ENCODE peak calls at places on chromosome 5, in six cellular contexts. M, U, N, J, W and B are unnamed samples.

GRCh38 chr5:59711316-59711715 is 182.2 kb downstream of the PDE4D start:
- DNase-seq in M (no peak), W (no peak), J (no peak), N (no peak), U (no peak), B (no peak)

GRCh38 chr5:20601678-20602100 is 613.7 kb upstream of the CDH18 start:
- DNase-seq in N (peak; percentile 57), M (no peak), J (peak; percentile 93), U (peak; percentile 35), W (no peak), B (peak; percentile 57)

GRCh38 chr5:140240987-140241706 is 61.8 kb downstream of the PFDN1 start:
- DNase-seq in W (peak; percentile 88), M (peak; percentile 94), J (peak; percentile 42), U (peak; percentile 69), N (peak; percentile 93), B (peak; percentile 97)

GRCh38 chr5:90747693-90748092 is 189.1 kb downstream of the ADGRV1 start:
- DNase-seq in J (no peak), N (no peak), W (no peak), M (no peak), U (peak; percentile 49), B (no peak)

GRCh38 chr5:115452791-115453190 is 91.8 kb downstream of the FEM1C start:
- DNase-seq in W (no peak), J (no peak), N (peak; percentile 92), U (no peak), M (no peak), B (peak; percentile 7)

GRCh38 chr5:95519681-95520080 is 35.1 kb downstream of the SKIC3 start:
- DNase-seq in N (no peak), M (no peak), U (no peak), J (no peak), W (no peak), B (no peak)

GRCh38 chr5:38445374-38446028 is 110.9 kb downstream of the LIFR start:
- DNase-seq in J (no peak), W (no peak), U (no peak), N (peak; percentile 62), M (peak; percentile 86), B (no peak)

GRCh38 chr5:132375957-132376356 is 6.4 kb downstream of the SLC22A5 start:
- DNase-seq in W (no peak), J (no peak), M (no peak), N (no peak), U (no peak), B (no peak)

GRCh38 chr5:139690385-139691274 is 42.5 kb downstream of the CXXC5 start:
- DNase-seq in U (no peak), J (peak; percentile 93), N (peak; percentile 56), W (peak; percentile 51), M (peak; percentile 83), B (no peak)

GRCh38 chr5:158877124-158877581 is 222.6 kb downstream of the EBF1 start:
- DNase-seq in N (peak; percentile 52), W (no peak), J (no peak), U (no peak), M (no peak), B (no peak)

GRCh38 chr5:28281381-28281780 is 1243.0 kb upstream of the CDH9 start:
- DNase-seq in U (no peak), M (no peak), J (no peak), W (no peak), N (no peak), B (no peak)

GRCh38 chr5:68450245-68450852 is 234.8 kb downstream of the PIK3R1 start:
- DNase-seq in J (no peak), W (no peak), N (peak; percentile 18), M (no peak), U (no peak), B (peak; percentile 70)

GRCh38 chr5:135264451-135265445 is 134.3 kb downstream of the MACROH2A1 start:
- DNase-seq in N (no peak), U (no peak), W (no peak), M (no peak), J (peak; percentile 85), B (no peak)

DNA sequence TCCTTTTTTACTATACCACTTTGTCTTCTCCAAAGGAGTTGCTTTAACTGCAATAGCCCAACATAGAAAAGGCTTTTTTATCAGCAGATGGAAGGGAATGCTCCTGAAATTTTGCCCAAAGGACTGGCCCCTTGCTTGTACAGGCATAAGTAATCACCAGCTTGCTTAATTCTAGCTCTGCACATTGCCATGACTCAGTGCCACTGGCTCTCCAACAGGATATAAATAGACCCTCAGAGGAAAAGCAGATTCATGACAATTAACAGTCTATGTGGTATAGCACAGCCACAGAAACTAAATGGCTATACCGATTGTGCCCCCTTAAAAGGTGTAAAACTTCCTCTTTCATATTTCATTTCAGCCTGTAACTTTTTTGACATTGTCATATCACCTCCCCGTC is 227.0 kb downstream of the ZNF608 start:
- DNase-seq in W (peak; percentile 88), M (peak; percentile 70), N (peak; percentile 67), U (no peak), J (no peak), B (peak; percentile 73)
- H3K4me3 ChIP-seq in W (no peak overlapping the region), M (no peak overlapping the region), N (no peak overlapping the region), U (no peak overlapping the region), J (no peak overlapping the region), B (no peak overlapping the region)

GRCh38 chr5:173743641-173744343 is 127.3 kb upstream of the BOD1 start:
- DNase-seq in M (no peak), W (no peak), U (no peak), N (no peak), J (peak; percentile 72), B (no peak)
- H3K4me3 ChIP-seq in M (no peak overlapping the region), W (no peak overlapping the region), U (no peak overlapping the region), N (no peak overlapping the region), J (no peak overlapping the region), B (no peak overlapping the region)

DNA sequence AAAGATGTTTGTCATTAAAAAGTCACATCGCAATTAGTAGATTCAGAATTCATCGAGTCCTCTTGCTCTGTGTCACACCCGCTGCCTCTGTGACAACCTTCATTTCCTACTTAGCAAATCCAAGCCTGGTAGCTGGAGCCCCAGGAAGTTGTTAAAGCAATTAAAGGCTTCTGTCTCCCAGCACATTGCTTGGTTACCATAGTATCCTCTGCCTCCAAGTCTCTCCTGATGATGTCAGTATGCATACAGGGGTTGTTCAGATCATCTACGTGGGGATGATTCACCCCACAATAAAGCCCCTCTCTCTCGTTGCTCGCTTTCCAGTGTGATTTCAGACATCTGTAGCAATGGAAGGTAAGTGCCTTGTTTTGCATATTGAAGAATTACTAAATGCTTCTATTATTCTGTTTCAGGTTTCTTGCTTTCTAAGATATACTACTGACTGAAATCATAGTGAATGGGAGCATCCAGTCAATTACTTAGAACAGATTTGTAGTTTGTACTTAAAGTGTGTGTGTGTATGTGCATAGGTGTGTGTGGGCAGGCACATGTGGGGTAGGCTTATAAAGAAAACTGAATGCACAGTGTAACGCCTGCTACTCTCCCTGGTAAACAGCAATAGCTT is 52.9 kb downstream of the PAM start:
- DNase-seq in U (peak; percentile 35), W (peak; percentile 9), J (no peak), N (peak; percentile 44), M (no peak), B (no peak)
- H3K4me3 ChIP-seq in U (no peak overlapping the region), W (no peak overlapping the region), J (no peak overlapping the region), N (no peak overlapping the region), M (no peak overlapping the region), B (no peak overlapping the region)

GRCh38 chr5:154487541-154487940 is 9.5 kb upstream of the HAND1 start:
- DNase-seq in W (no peak), M (no peak), U (no peak), N (no peak), J (no peak), B (no peak)

GRCh38 chr5:154485092-154485491 is 7.1 kb upstream of the HAND1 start:
- DNase-seq in J (no peak), U (no peak), W (no peak), M (no peak), N (no peak), B (no peak)

GRCh38 chr5:154484393-154484944 is 6.4 kb upstream of the HAND1 start:
- DNase-seq in U (no peak), N (no peak), W (no peak), M (no peak), J (no peak), B (no peak)

GRCh38 chr5:154485850-154486426 is 7.9 kb upstream of the HAND1 start:
- DNase-seq in U (no peak), W (no peak), N (no peak), M (no peak), J (no peak), B (no peak)

GRCh38 chr5:154486427-154486866 is 8.4 kb upstream of the HAND1 start:
- DNase-seq in J (no peak), U (no peak), M (peak; percentile 34), N (no peak), W (no peak), B (no peak)
- H3K4me3 ChIP-seq in J (no peak overlapping the region), U (no peak overlapping the region), M (no peak overlapping the region), N (no peak overlapping the region), W (no peak overlapping the region), B (no peak overlapping the region)

DNA sequence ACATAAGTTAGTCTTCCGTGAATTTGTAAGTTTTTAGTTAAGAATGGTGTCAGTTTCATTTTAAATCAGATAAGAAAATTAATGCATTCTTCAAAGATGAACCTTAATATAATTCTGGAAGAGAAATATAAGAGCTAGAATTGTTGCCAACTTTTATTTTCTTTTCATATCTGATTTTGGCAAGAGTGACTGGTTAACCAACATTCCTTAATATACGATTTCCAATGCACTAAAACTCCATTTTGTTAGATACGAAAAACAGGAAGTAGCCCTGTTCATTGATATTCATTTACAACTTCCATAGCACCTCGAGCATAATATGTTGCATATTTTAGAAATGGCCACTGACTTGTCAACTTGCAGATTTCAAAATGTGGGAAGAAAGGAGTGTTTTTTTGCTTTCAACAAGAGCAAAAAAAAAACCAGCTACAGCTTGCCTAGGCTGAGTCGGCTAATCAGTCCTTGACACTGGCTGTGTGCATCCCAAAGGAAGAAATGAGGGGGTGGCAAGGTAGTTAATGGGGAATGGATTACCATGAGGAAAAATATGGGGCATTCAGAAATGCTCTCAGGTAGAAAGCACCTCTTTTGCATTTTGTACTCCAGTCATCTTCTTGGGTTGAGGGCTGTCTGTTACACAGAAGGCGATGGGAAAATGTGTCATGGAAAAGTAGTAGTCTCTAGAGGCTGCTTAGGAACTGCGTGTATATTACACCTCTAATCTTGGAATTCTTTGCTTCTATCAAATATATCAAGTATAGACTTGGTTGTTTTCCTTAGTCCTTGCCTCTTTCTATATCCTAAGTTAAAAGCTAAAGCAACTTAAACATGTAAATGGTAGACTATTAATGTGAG is 3.9 kb downstream of the MAP3K1 start:
- DNase-seq in W (no peak), N (peak; percentile 44), J (no peak), M (no peak), U (no peak), B (no peak)
- H3K4me3 ChIP-seq in W (no peak overlapping the region), N (no peak overlapping the region), J (no peak overlapping the region), M (peak overlapping the region; percentile 14), U (no peak overlapping the region), B (peak overlapping the region; percentile 78)